ENCODE peak calls at places on chromosomes 13 and 19, in eight cellular contexts. N is IMR-90, M is amygdala, B is HT-29, I is neural crest cell, K is substantia nigra, G is COR-L47, H is HEK293T. U is an unnamed sample.

GRCh38 chr13:76937416-76937815 is 10.9 kb upstream of the ACOD1 start:
- DNase-seq in N (peak), M (no peak), B (peak), I (no peak), K (no peak), G (no peak), H (no peak), U (peak)

GRCh38 chr13:43360196-43360595 is 336.8 kb downstream of the DNAJC15 start:
- DNase-seq in N (no peak), M (no peak), B (no peak), I (no peak), K (no peak), G (no peak), H (no peak), U (no peak)

GRCh38 chr13:77185721-77186120 is 141.2 kb downstream of the MYCBP2 start:
- DNase-seq in N (no peak), M (no peak), B (no peak), I (no peak), K (no peak), G (no peak), H (no peak), U (no peak)

GRCh38 chr19:45598267-45599011 is 3.6 kb downstream of the GPR4 start:
- DNase-seq in N (no peak), M (no peak), B (no peak), I (no peak), K (no peak), G (no peak), H (no peak), U (no peak)

GRCh38 chr13:43608400-43609137 is 178.2 kb downstream of the ENOX1 start:
- DNase-seq in N (no peak), M (no peak), B (no peak), I (no peak), K (no peak), G (no peak), H (no peak), U (no peak)

GRCh38 chr19:6032827-6033226 is 54.9 kb upstream of the RANBP3 start:
- DNase-seq in N (no peak), M (no peak), B (no peak), I (no peak), K (no peak), G (no peak), H (no peak), U (no peak)

GRCh38 chr13:71632721-71633120 is 234.3 kb downstream of the DACH1 start:
- DNase-seq in N (no peak), M (no peak), B (no peak), I (no peak), K (no peak), G (no peak), H (no peak), U (no peak)

GRCh38 chr19:6521718-6522646 is 8.8 kb upstream of the TNFSF9 start:
- DNase-seq in N (no peak), M (no peak), B (no peak), I (no peak), K (no peak), G (no peak), H (no peak), U (no peak)

GRCh38 chr19:917323-918151 is at the start of gene KISS1R:
- DNase-seq in N (peak), M (no peak), B (no peak), I (peak), K (peak), G (peak), H (peak), U (no peak)

GRCh38 chr19:54959840-54960239 is 6.3 kb upstream of the NLRP2 start:
- DNase-seq in N (no peak), M (no peak), B (no peak), I (no peak), K (no peak), G (no peak), H (no peak), U (no peak)

GRCh38 chr13:50326746-50327145 is 311.5 kb downstream of the KCNRG start:
- DNase-seq in N (no peak), M (no peak), B (peak), I (no peak), K (no peak), G (no peak), H (no peak), U (no peak)

GRCh38 chr19:35543280-35544109 is 1.9 kb upstream of the TMEM147 start:
- DNase-seq in N (no peak), M (no peak), B (no peak), I (no peak), K (no peak), G (no peak), H (no peak), U (no peak)

GRCh38 chr13:32548837-32549236 is 10.2 kb upstream of the N4BP2L2 start:
- DNase-seq in N (peak), M (no peak), B (no peak), I (no peak), K (no peak), G (no peak), H (no peak), U (no peak)

GRCh38 chr13:75258159-75258782 is 223.7 kb downstream of the TBC1D4 start:
- DNase-seq in N (peak), M (no peak), B (peak), I (no peak), K (no peak), G (peak), H (peak), U (peak)

GRCh38 chr19:3309724-3310123 is 56.7 kb upstream of the NFIC start:
- DNase-seq in N (no peak), M (no peak), B (no peak), I (no peak), K (no peak), G (no peak), H (no peak), U (no peak)

GRCh38 chr13:37375724-37376123 is 222.8 kb downstream of the POSTN start:
- DNase-seq in N (peak), M (no peak), B (no peak), I (no peak), K (no peak), G (no peak), H (no peak), U (no peak)

GRCh38 chr19:56252699-56253422 is 19.7 kb upstream of the EDDM13 start:
- DNase-seq in N (peak), M (peak), B (peak), I (peak), K (peak), G (peak), H (peak), U (peak)

GRCh38 chr19:17107546-17108452 is 32.2 kb downstream of the MYO9B start:
- DNase-seq in N (peak), M (no peak), B (peak), I (no peak), K (peak), G (peak), H (peak), U (peak)

GRCh38 chr19:33508941-33509614 is 12.5 kb downstream of the PEPD start:
- DNase-seq in N (no peak), M (no peak), B (no peak), I (no peak), K (no peak), G (no peak), H (no peak), U (no peak)

GRCh38 chr19:20964798-20965197 is 41.7 kb downstream of the ZNF85 start:
- DNase-seq in N (no peak), M (no peak), B (peak), I (no peak), K (no peak), G (peak), H (no peak), U (no peak)

GRCh38 chr19:36058481-36059179 is 3.9 kb downstream of the WDR62 start:
- DNase-seq in N (no peak), M (no peak), B (no peak), I (no peak), K (no peak), G (no peak), H (no peak), U (no peak)

GRCh38 chr13:58884353-58884752 is 1252.8 kb downstream of the PCDH17 start:
- DNase-seq in N (no peak), M (no peak), B (no peak), I (no peak), K (no peak), G (no peak), H (no peak), U (no peak)

GRCh38 chr19:28705008-28705407 is 507.9 kb downstream of the UQCRFS1 start:
- DNase-seq in N (peak), M (no peak), B (peak), I (no peak), K (no peak), G (no peak), H (no peak), U (no peak)

GRCh38 chr13:44397766-44398223 is 24.2 kb downstream of the SERP2 start:
- DNase-seq in N (peak), M (no peak), B (no peak), I (no peak), K (no peak), G (no peak), H (no peak), U (no peak)

GRCh38 chr13:98004107-98004506 is 50.6 kb downstream of the IPO5 start:
- DNase-seq in N (peak), M (no peak), B (no peak), I (no peak), K (no peak), G (no peak), H (no peak), U (no peak)

GRCh38 chr13:45219123-45219891 is 18.5 kb upstream of the KCTD4 start:
- DNase-seq in N (no peak), M (no peak), B (peak), I (no peak), K (no peak), G (no peak), H (no peak), U (no peak)

GRCh38 chr13:50712882-50713281 is 130.6 kb downstream of the DLEU7 start:
- DNase-seq in N (no peak), M (no peak), B (no peak), I (no peak), K (no peak), G (no peak), H (no peak), U (no peak)

GRCh38 chr19:11418518-11419506 is at the start of gene RGL3:
- DNase-seq in N (no peak), M (no peak), B (peak), I (no peak), K (peak), G (peak), H (no peak), U (no peak)

GRCh38 chr19:49560358-49560900 is 19.9 kb downstream of the NOSIP start:
- DNase-seq in N (no peak), M (peak), B (no peak), I (no peak), K (peak), G (no peak), H (no peak), U (no peak)

GRCh38 chr13:99690426-99691189 is 189.3 kb downstream of the TM9SF2 start:
- DNase-seq in N (no peak), M (no peak), B (no peak), I (no peak), K (no peak), G (no peak), H (no peak), U (no peak)

GRCh38 chr13:112688560-112689497 is 1.0 kb upstream of the ATP11A start:
- DNase-seq in N (no peak), M (no peak), B (no peak), I (no peak), K (peak), G (peak), H (no peak), U (no peak)

GRCh38 chr13:26095338-26095737 is 43.5 kb upstream of the SHISA2 start:
- DNase-seq in N (no peak), M (no peak), B (peak), I (no peak), K (no peak), G (no peak), H (no peak), U (no peak)